ENCODE peak calls at places on chromosomes 3 and 15, in nine cellular contexts. One of them, this sample, is unnamed.

GRCh38 chr15:90618330-90619136 is 88.8 kb downstream of the CRTC3 start:
- DNase-seq in skeletal muscle cell: no peak
- DNase-seq in stimulated activated CD8-positive, alpha-beta memory T cell treated with anti-CD3 and anti-CD28 coated beads, Interleukin-15, amount 100 ng/mL, for 24 hours: no peak
- DNase-seq in NCI-H1092 treated with DMSO at 0.1 percent for 48 hours: peak
- DNase-seq in activated T-cell treated with anti-CD3 and anti-CD28 coated beads for 1 hour: no peak
- DNase-seq in neuronal stem cell: no peak
- DNase-seq in stimulated activated naive CD8-positive, alpha-beta T cell treated with anti-CD3 and anti-CD28 coated beads, Interleukin-15, amount 100 ng/mL, for 72 hours: no peak
- DNase-seq in C1 segment of cervical spinal cord: no peak
- DNase-seq in CD4-positive, alpha-beta T cell: no peak
- DNase-seq in this sample: no peak

GRCh38 chr3:77348244-77348855 is 308.5 kb downstream of the ROBO2 start:
- DNase-seq in skeletal muscle cell: no peak
- DNase-seq in stimulated activated CD8-positive, alpha-beta memory T cell treated with anti-CD3 and anti-CD28 coated beads, Interleukin-15, amount 100 ng/mL, for 24 hours: no peak
- DNase-seq in NCI-H1092 treated with DMSO at 0.1 percent for 48 hours: no peak
- DNase-seq in activated T-cell treated with anti-CD3 and anti-CD28 coated beads for 1 hour: no peak
- DNase-seq in neuronal stem cell: peak
- DNase-seq in stimulated activated naive CD8-positive, alpha-beta T cell treated with anti-CD3 and anti-CD28 coated beads, Interleukin-15, amount 100 ng/mL, for 72 hours: no peak
- DNase-seq in C1 segment of cervical spinal cord: no peak
- DNase-seq in CD4-positive, alpha-beta T cell: no peak
- DNase-seq in this sample: peak

GRCh38 chr15:45773149-45773548 is 138.3 kb downstream of the SQOR start:
- DNase-seq in skeletal muscle cell: no peak
- DNase-seq in stimulated activated CD8-positive, alpha-beta memory T cell treated with anti-CD3 and anti-CD28 coated beads, Interleukin-15, amount 100 ng/mL, for 24 hours: no peak
- DNase-seq in NCI-H1092 treated with DMSO at 0.1 percent for 48 hours: no peak
- DNase-seq in activated T-cell treated with anti-CD3 and anti-CD28 coated beads for 1 hour: no peak
- DNase-seq in neuronal stem cell: no peak
- DNase-seq in stimulated activated naive CD8-positive, alpha-beta T cell treated with anti-CD3 and anti-CD28 coated beads, Interleukin-15, amount 100 ng/mL, for 72 hours: no peak
- DNase-seq in C1 segment of cervical spinal cord: no peak
- DNase-seq in CD4-positive, alpha-beta T cell: no peak
- DNase-seq in this sample: no peak

GRCh38 chr3:123147754-123148535 is 53.8 kb upstream of the SEC22A start:
- DNase-seq in skeletal muscle cell: no peak
- DNase-seq in stimulated activated CD8-positive, alpha-beta memory T cell treated with anti-CD3 and anti-CD28 coated beads, Interleukin-15, amount 100 ng/mL, for 24 hours: no peak
- DNase-seq in NCI-H1092 treated with DMSO at 0.1 percent for 48 hours: no peak
- DNase-seq in activated T-cell treated with anti-CD3 and anti-CD28 coated beads for 1 hour: no peak
- DNase-seq in neuronal stem cell: no peak
- DNase-seq in stimulated activated naive CD8-positive, alpha-beta T cell treated with anti-CD3 and anti-CD28 coated beads, Interleukin-15, amount 100 ng/mL, for 72 hours: no peak
- DNase-seq in C1 segment of cervical spinal cord: no peak
- DNase-seq in CD4-positive, alpha-beta T cell: no peak
- DNase-seq in this sample: no peak

GRCh38 chr3:81302045-81302444 is 459.4 kb downstream of the GBE1 start:
- DNase-seq in skeletal muscle cell: no peak
- DNase-seq in stimulated activated CD8-positive, alpha-beta memory T cell treated with anti-CD3 and anti-CD28 coated beads, Interleukin-15, amount 100 ng/mL, for 24 hours: no peak
- DNase-seq in NCI-H1092 treated with DMSO at 0.1 percent for 48 hours: peak
- DNase-seq in activated T-cell treated with anti-CD3 and anti-CD28 coated beads for 1 hour: no peak
- DNase-seq in neuronal stem cell: peak
- DNase-seq in stimulated activated naive CD8-positive, alpha-beta T cell treated with anti-CD3 and anti-CD28 coated beads, Interleukin-15, amount 100 ng/mL, for 72 hours: no peak
- DNase-seq in C1 segment of cervical spinal cord: no peak
- DNase-seq in CD4-positive, alpha-beta T cell: no peak
- DNase-seq in this sample: peak

GRCh38 chr3:7456376-7456775 is 595.5 kb downstream of the GRM7 start:
- DNase-seq in skeletal muscle cell: no peak
- DNase-seq in stimulated activated CD8-positive, alpha-beta memory T cell treated with anti-CD3 and anti-CD28 coated beads, Interleukin-15, amount 100 ng/mL, for 24 hours: no peak
- DNase-seq in NCI-H1092 treated with DMSO at 0.1 percent for 48 hours: no peak
- DNase-seq in activated T-cell treated with anti-CD3 and anti-CD28 coated beads for 1 hour: no peak
- DNase-seq in neuronal stem cell: no peak
- DNase-seq in stimulated activated naive CD8-positive, alpha-beta T cell treated with anti-CD3 and anti-CD28 coated beads, Interleukin-15, amount 100 ng/mL, for 72 hours: no peak
- DNase-seq in C1 segment of cervical spinal cord: no peak
- DNase-seq in CD4-positive, alpha-beta T cell: no peak
- DNase-seq in this sample: no peak

GRCh38 chr3:46659285-46659684 is 34.2 kb downstream of the ALS2CL start:
- DNase-seq in skeletal muscle cell: no peak
- DNase-seq in stimulated activated CD8-positive, alpha-beta memory T cell treated with anti-CD3 and anti-CD28 coated beads, Interleukin-15, amount 100 ng/mL, for 24 hours: no peak
- DNase-seq in NCI-H1092 treated with DMSO at 0.1 percent for 48 hours: no peak
- DNase-seq in activated T-cell treated with anti-CD3 and anti-CD28 coated beads for 1 hour: no peak
- DNase-seq in neuronal stem cell: no peak
- DNase-seq in stimulated activated naive CD8-positive, alpha-beta T cell treated with anti-CD3 and anti-CD28 coated beads, Interleukin-15, amount 100 ng/mL, for 72 hours: no peak
- DNase-seq in C1 segment of cervical spinal cord: no peak
- DNase-seq in CD4-positive, alpha-beta T cell: no peak
- DNase-seq in this sample: peak

GRCh38 chr3:7400360-7400759 is 539.4 kb downstream of the GRM7 start:
- DNase-seq in skeletal muscle cell: no peak
- DNase-seq in stimulated activated CD8-positive, alpha-beta memory T cell treated with anti-CD3 and anti-CD28 coated beads, Interleukin-15, amount 100 ng/mL, for 24 hours: no peak
- DNase-seq in NCI-H1092 treated with DMSO at 0.1 percent for 48 hours: no peak
- DNase-seq in activated T-cell treated with anti-CD3 and anti-CD28 coated beads for 1 hour: no peak
- DNase-seq in neuronal stem cell: no peak
- DNase-seq in stimulated activated naive CD8-positive, alpha-beta T cell treated with anti-CD3 and anti-CD28 coated beads, Interleukin-15, amount 100 ng/mL, for 72 hours: no peak
- DNase-seq in C1 segment of cervical spinal cord: no peak
- DNase-seq in CD4-positive, alpha-beta T cell: no peak
- DNase-seq in this sample: no peak

GRCh38 chr3:14519406-14519805 is 20.7 kb downstream of the GRIP2 start:
- DNase-seq in skeletal muscle cell: no peak
- DNase-seq in stimulated activated CD8-positive, alpha-beta memory T cell treated with anti-CD3 and anti-CD28 coated beads, Interleukin-15, amount 100 ng/mL, for 24 hours: no peak
- DNase-seq in NCI-H1092 treated with DMSO at 0.1 percent for 48 hours: no peak
- DNase-seq in activated T-cell treated with anti-CD3 and anti-CD28 coated beads for 1 hour: no peak
- DNase-seq in neuronal stem cell: no peak
- DNase-seq in stimulated activated naive CD8-positive, alpha-beta T cell treated with anti-CD3 and anti-CD28 coated beads, Interleukin-15, amount 100 ng/mL, for 72 hours: no peak
- DNase-seq in C1 segment of cervical spinal cord: no peak
- DNase-seq in CD4-positive, alpha-beta T cell: no peak
- DNase-seq in this sample: no peak